ENCODE peak calls at places on chromosomes 2 and 18, in ten cellular contexts. One of them, this sample, is unnamed.

GRCh38 chr2:173232956-173233744 is 121.5 kb upstream of the CDCA7 start:
- DNase-seq in nephron progenitor cell: no peak
- DNase-seq in upper lobe of right lung: no peak
- DNase-seq in testis: no peak
- DNase-seq in WTC11: no peak
- DNase-seq in GM23338: no peak
- DNase-seq in Calu3: no peak
- DNase-seq in lower lobe of right lung: no peak
- DNase-seq in body of pancreas: no peak
- DNase-seq in heart right ventricle: no peak
- DNase-seq in this sample: no peak

GRCh38 chr2:11933854-11934253 is 187.4 kb downstream of the LPIN1 start:
- DNase-seq in Calu3: no peak
- DNase-seq in lower lobe of right lung: no peak
- DNase-seq in body of pancreas: no peak
- DNase-seq in testis: no peak
- DNase-seq in WTC11: no peak
- DNase-seq in GM23338: no peak
- DNase-seq in nephron progenitor cell: no peak
- DNase-seq in upper lobe of right lung: no peak
- DNase-seq in heart right ventricle: no peak
- DNase-seq in this sample: no peak

GRCh38 chr2:128289439-128289838 is 29.2 kb downstream of the HS6ST1 start:
- DNase-seq in testis: no peak
- DNase-seq in WTC11: peak
- DNase-seq in upper lobe of right lung: no peak
- DNase-seq in heart right ventricle: no peak
- DNase-seq in GM23338: peak
- DNase-seq in Calu3: no peak
- DNase-seq in nephron progenitor cell: no peak
- DNase-seq in lower lobe of right lung: no peak
- DNase-seq in body of pancreas: no peak
- DNase-seq in this sample: peak

GRCh38 chr2:152594792-152595191 is 122.5 kb downstream of the PRPF40A start:
- DNase-seq in testis: peak
- DNase-seq in GM23338: no peak
- DNase-seq in body of pancreas: no peak
- DNase-seq in nephron progenitor cell: no peak
- DNase-seq in heart right ventricle: peak
- DNase-seq in Calu3: no peak
- DNase-seq in upper lobe of right lung: no peak
- DNase-seq in lower lobe of right lung: no peak
- DNase-seq in WTC11: no peak
- DNase-seq in this sample: no peak

GRCh38 chr2:218569661-218570500 is 1.2 kb downstream of the CNOT9 start:
- DNase-seq in upper lobe of right lung: no peak
- DNase-seq in nephron progenitor cell: no peak
- DNase-seq in WTC11: no peak
- DNase-seq in lower lobe of right lung: no peak
- DNase-seq in body of pancreas: no peak
- DNase-seq in GM23338: peak
- DNase-seq in Calu3: peak
- DNase-seq in heart right ventricle: no peak
- DNase-seq in testis: peak
- DNase-seq in this sample: no peak

GRCh38 chr18:35683021-35683420 is 101.5 kb downstream of the GALNT1 start:
- DNase-seq in WTC11: no peak
- DNase-seq in lower lobe of right lung: no peak
- DNase-seq in upper lobe of right lung: no peak
- DNase-seq in testis: no peak
- DNase-seq in nephron progenitor cell: no peak
- DNase-seq in GM23338: no peak
- DNase-seq in Calu3: no peak
- DNase-seq in body of pancreas: no peak
- DNase-seq in heart right ventricle: no peak
- DNase-seq in this sample: no peak

GRCh38 chr2:215137741-215138340 is 585 bp downstream of the ABCA12 start:
- DNase-seq in GM23338: no peak
- DNase-seq in upper lobe of right lung: no peak
- DNase-seq in body of pancreas: no peak
- DNase-seq in lower lobe of right lung: no peak
- DNase-seq in nephron progenitor cell: no peak
- DNase-seq in WTC11: no peak
- DNase-seq in heart right ventricle: no peak
- DNase-seq in Calu3: no peak
- DNase-seq in testis: no peak
- DNase-seq in this sample: no peak

GRCh38 chr2:20666364-20667150 is at the start of gene GDF7:
- DNase-seq in testis: no peak
- DNase-seq in body of pancreas: no peak
- DNase-seq in GM23338: peak
- DNase-seq in nephron progenitor cell: peak
- DNase-seq in Calu3: no peak
- DNase-seq in heart right ventricle: peak
- DNase-seq in WTC11: peak
- DNase-seq in upper lobe of right lung: peak
- DNase-seq in lower lobe of right lung: no peak
- DNase-seq in this sample: no peak

GRCh38 chr2:8447610-8448221 is 234.1 kb upstream of the ID2 start:
- DNase-seq in upper lobe of right lung: no peak
- DNase-seq in lower lobe of right lung: no peak
- DNase-seq in Calu3: no peak
- DNase-seq in heart right ventricle: no peak
- DNase-seq in nephron progenitor cell: no peak
- DNase-seq in GM23338: no peak
- DNase-seq in WTC11: no peak
- DNase-seq in body of pancreas: no peak
- DNase-seq in testis: no peak
- DNase-seq in this sample: no peak

GRCh38 chr2:172178035-172178434 is 75.3 kb upstream of the DLX2 start:
- DNase-seq in nephron progenitor cell: no peak
- DNase-seq in WTC11: no peak
- DNase-seq in lower lobe of right lung: no peak
- DNase-seq in body of pancreas: no peak
- DNase-seq in upper lobe of right lung: no peak
- DNase-seq in heart right ventricle: no peak
- DNase-seq in GM23338: no peak
- DNase-seq in testis: no peak
- DNase-seq in Calu3: no peak
- DNase-seq in this sample: no peak

GRCh38 chr2:65070172-65070830 is 14.1 kb downstream of the CEP68 start:
- DNase-seq in GM23338: no peak
- DNase-seq in lower lobe of right lung: no peak
- DNase-seq in nephron progenitor cell: no peak
- DNase-seq in upper lobe of right lung: no peak
- DNase-seq in WTC11: no peak
- DNase-seq in testis: peak
- DNase-seq in Calu3: no peak
- DNase-seq in body of pancreas: no peak
- DNase-seq in heart right ventricle: no peak
- DNase-seq in this sample: no peak

GRCh38 chr2:40087434-40087833 is 308.4 kb upstream of the THUMPD2 start:
- DNase-seq in WTC11: no peak
- DNase-seq in GM23338: no peak
- DNase-seq in heart right ventricle: peak
- DNase-seq in Calu3: no peak
- DNase-seq in body of pancreas: no peak
- DNase-seq in upper lobe of right lung: no peak
- DNase-seq in nephron progenitor cell: no peak
- DNase-seq in lower lobe of right lung: no peak
- DNase-seq in testis: no peak
- DNase-seq in this sample: no peak

DNA sequence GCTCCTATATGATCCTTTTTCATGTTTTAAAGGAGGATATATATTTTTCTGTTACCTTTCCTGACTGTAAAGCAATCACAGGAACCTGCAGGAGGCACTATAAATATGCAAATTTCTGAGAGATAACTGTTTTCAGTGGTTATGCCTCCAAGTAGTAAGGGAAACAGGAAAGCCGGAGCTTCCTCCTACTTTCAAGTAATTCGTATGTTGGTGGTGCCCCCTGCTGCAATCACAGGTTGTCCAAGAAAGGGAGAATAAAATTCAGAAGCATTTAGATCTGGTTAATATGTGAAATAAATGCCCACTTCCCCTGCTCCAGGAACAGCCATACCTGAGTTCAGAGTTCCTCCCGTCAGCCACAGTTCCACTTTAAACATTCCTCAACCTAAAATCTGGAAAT is 12.0 kb upstream of the BCL11A start:
- DNase-seq in GM23338: peak
- DNase-seq in nephron progenitor cell: peak
- DNase-seq in heart right ventricle: no peak
- DNase-seq in WTC11: peak
- DNase-seq in lower lobe of right lung: no peak
- DNase-seq in upper lobe of right lung: no peak
- DNase-seq in testis: no peak
- DNase-seq in Calu3: peak
- DNase-seq in body of pancreas: no peak
- DNase-seq in this sample: no peak
- TF ChIP-seq CTCF in GM23338: peak
- TF ChIP-seq CTCF in nephron progenitor cell: peak
- TF ChIP-seq CTCF in heart right ventricle: peak
- TF ChIP-seq CTCF in WTC11: no peak
- TF ChIP-seq CTCF in lower lobe of right lung: peak
- TF ChIP-seq CTCF in upper lobe of right lung: no peak
- TF ChIP-seq CTCF in testis: no peak
- TF ChIP-seq CTCF in Calu3: no peak
- TF ChIP-seq CTCF in body of pancreas: no peak
- TF ChIP-seq CTCF in this sample: peak

GRCh38 chr2:207119048-207119447 is 46.7 kb downstream of the KLF7 start:
- DNase-seq in Calu3: no peak
- DNase-seq in lower lobe of right lung: no peak
- DNase-seq in heart right ventricle: no peak
- DNase-seq in upper lobe of right lung: no peak
- DNase-seq in nephron progenitor cell: no peak
- DNase-seq in WTC11: no peak
- DNase-seq in body of pancreas: no peak
- DNase-seq in testis: no peak
- DNase-seq in GM23338: no peak
- DNase-seq in this sample: no peak
- TF ChIP-seq CTCF in Calu3: no peak
- TF ChIP-seq CTCF in lower lobe of right lung: no peak
- TF ChIP-seq CTCF in heart right ventricle: no peak
- TF ChIP-seq CTCF in upper lobe of right lung: no peak
- TF ChIP-seq CTCF in nephron progenitor cell: no peak
- TF ChIP-seq CTCF in WTC11: no peak
- TF ChIP-seq CTCF in body of pancreas: no peak
- TF ChIP-seq CTCF in testis: no peak
- TF ChIP-seq CTCF in GM23338: no peak
- TF ChIP-seq CTCF in this sample: no peak

GRCh38 chr2:10186868-10187535 is 64.5 kb downstream of the RRM2 start:
- DNase-seq in lower lobe of right lung: no peak
- DNase-seq in upper lobe of right lung: no peak
- DNase-seq in body of pancreas: no peak
- DNase-seq in nephron progenitor cell: no peak
- DNase-seq in testis: no peak
- DNase-seq in GM23338: no peak
- DNase-seq in Calu3: no peak
- DNase-seq in WTC11: no peak
- DNase-seq in heart right ventricle: no peak
- DNase-seq in this sample: peak

GRCh38 chr2:10187661-10188060 is 65.1 kb downstream of the RRM2 start:
- DNase-seq in testis: no peak
- DNase-seq in body of pancreas: no peak
- DNase-seq in Calu3: no peak
- DNase-seq in lower lobe of right lung: no peak
- DNase-seq in WTC11: no peak
- DNase-seq in nephron progenitor cell: no peak
- DNase-seq in GM23338: no peak
- DNase-seq in upper lobe of right lung: no peak
- DNase-seq in heart right ventricle: no peak
- DNase-seq in this sample: peak

GRCh38 chr2:10190255-10190654 is 67.7 kb downstream of the RRM2 start:
- DNase-seq in body of pancreas: no peak
- DNase-seq in heart right ventricle: no peak
- DNase-seq in testis: no peak
- DNase-seq in lower lobe of right lung: no peak
- DNase-seq in upper lobe of right lung: no peak
- DNase-seq in GM23338: no peak
- DNase-seq in Calu3: no peak
- DNase-seq in WTC11: no peak
- DNase-seq in nephron progenitor cell: no peak
- DNase-seq in this sample: no peak

GRCh38 chr2:10188729-10189305 is 66.3 kb downstream of the RRM2 start:
- DNase-seq in heart right ventricle: no peak
- DNase-seq in lower lobe of right lung: no peak
- DNase-seq in upper lobe of right lung: no peak
- DNase-seq in GM23338: no peak
- DNase-seq in body of pancreas: no peak
- DNase-seq in WTC11: no peak
- DNase-seq in testis: peak
- DNase-seq in nephron progenitor cell: no peak
- DNase-seq in Calu3: no peak
- DNase-seq in this sample: peak

GRCh38 chr2:10188211-10188610 is 65.7 kb downstream of the RRM2 start:
- DNase-seq in testis: no peak
- DNase-seq in Calu3: no peak
- DNase-seq in lower lobe of right lung: no peak
- DNase-seq in WTC11: no peak
- DNase-seq in GM23338: peak
- DNase-seq in nephron progenitor cell: no peak
- DNase-seq in upper lobe of right lung: no peak
- DNase-seq in body of pancreas: no peak
- DNase-seq in heart right ventricle: no peak
- DNase-seq in this sample: no peak
- TF ChIP-seq CTCF in testis: peak
- TF ChIP-seq CTCF in Calu3: no peak
- TF ChIP-seq CTCF in lower lobe of right lung: no peak
- TF ChIP-seq CTCF in WTC11: peak
- TF ChIP-seq CTCF in GM23338: peak
- TF ChIP-seq CTCF in nephron progenitor cell: peak
- TF ChIP-seq CTCF in upper lobe of right lung: peak
- TF ChIP-seq CTCF in body of pancreas: no peak
- TF ChIP-seq CTCF in heart right ventricle: no peak
- TF ChIP-seq CTCF in this sample: peak

DNA sequence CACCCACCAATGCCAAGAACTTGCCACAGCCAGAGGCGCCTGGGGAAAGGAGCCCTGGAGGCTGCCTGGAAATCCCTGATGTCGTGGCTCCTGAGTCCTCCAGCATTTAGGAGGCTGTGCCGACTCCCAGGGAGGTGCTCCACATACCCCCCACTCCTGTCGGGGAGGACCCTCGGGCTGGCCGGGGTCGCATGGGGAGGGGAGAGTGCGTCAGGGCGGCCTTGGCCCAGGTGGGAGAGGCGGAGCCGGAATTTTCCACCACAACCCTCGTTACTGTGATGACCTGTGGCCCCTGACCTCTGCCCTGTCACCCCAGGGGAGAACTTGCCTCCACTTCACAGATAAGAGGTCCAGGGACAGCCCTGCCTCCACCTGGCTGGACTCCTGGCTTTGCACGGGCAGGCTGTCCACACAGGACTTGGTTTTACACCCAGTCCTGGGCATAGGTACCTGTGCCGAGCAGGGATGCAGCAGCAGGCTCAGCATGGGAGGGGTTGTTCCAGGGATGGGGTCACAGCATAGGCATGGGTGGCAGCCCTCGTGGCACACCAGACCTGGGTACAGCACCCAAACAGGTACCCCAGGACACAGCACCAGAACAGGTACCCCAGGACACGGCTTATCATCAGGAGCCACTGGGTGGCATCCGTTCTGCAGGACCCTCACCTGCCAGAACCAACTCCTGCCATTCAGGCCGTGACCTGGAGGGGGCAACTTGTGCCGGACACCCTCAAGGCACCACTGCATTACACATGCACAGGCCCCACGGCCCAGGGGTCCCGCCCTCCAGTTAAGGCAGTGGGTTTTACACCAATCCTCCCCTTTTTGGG is 12.3 kb upstream of the AGXT start:
- DNase-seq in nephron progenitor cell: no peak
- DNase-seq in GM23338: peak
- DNase-seq in testis: no peak
- DNase-seq in lower lobe of right lung: no peak
- DNase-seq in heart right ventricle: no peak
- DNase-seq in WTC11: peak
- DNase-seq in Calu3: peak
- DNase-seq in upper lobe of right lung: no peak
- DNase-seq in body of pancreas: no peak
- DNase-seq in this sample: peak
- TF ChIP-seq CTCF in nephron progenitor cell: peak
- TF ChIP-seq CTCF in GM23338: peak
- TF ChIP-seq CTCF in testis: no peak
- TF ChIP-seq CTCF in lower lobe of right lung: no peak
- TF ChIP-seq CTCF in heart right ventricle: no peak
- TF ChIP-seq CTCF in WTC11: peak
- TF ChIP-seq CTCF in Calu3: peak
- TF ChIP-seq CTCF in upper lobe of right lung: no peak
- TF ChIP-seq CTCF in body of pancreas: no peak
- TF ChIP-seq CTCF in this sample: peak

This sample was measured in chondrocyte.